ENCODE peak calls at places on chromosomes 2 and 18, in seven cellular contexts. L, H, K, W, O, P and J are unnamed samples.

GRCh38 chr2:183995632-183996031 is 602.7 kb upstream of the ZNF804A start:
- DNase-seq in L (no peak), W (no peak), P (no peak), K (no peak), H (no peak), O (no peak), J (no peak)

GRCh38 chr2:120930236-120930635 is 194.6 kb downstream of the GLI2 start:
- DNase-seq in W (no peak), P (no peak), K (no peak), L (no peak), H (no peak), O (no peak), J (no peak)

GRCh38 chr18:48297139-48297538 is 112.0 kb downstream of the ZBTB7C start:
- DNase-seq in L (no peak), O (no peak), W (no peak), H (peak), P (no peak), K (no peak), J (no peak)

GRCh38 chr18:12062974-12063373 is 30.7 kb upstream of the ANKRD62 start:
- DNase-seq in L (no peak), O (no peak), K (no peak), W (no peak), P (no peak), H (no peak), J (no peak)

GRCh38 chr2:47221039-47221438 is 65.9 kb upstream of the STPG4 start:
- DNase-seq in H (no peak), O (no peak), P (no peak), K (no peak), L (no peak), W (no peak), J (no peak)

GRCh38 chr2:74708883-74709282 is 54.8 kb downstream of the SEMA4F start:
- DNase-seq in H (no peak), K (no peak), L (no peak), O (no peak), P (no peak), W (no peak), J (no peak)

GRCh38 chr2:38146917-38147307 is 71.0 kb upstream of the CYP1B1 start:
- DNase-seq in O (peak), P (peak), H (no peak), L (peak), K (peak), W (no peak), J (no peak)

GRCh38 chr18:77136871-77137665 is 4.5 kb upstream of the MBP start:
- DNase-seq in P (no peak), H (no peak), O (no peak), K (no peak), L (no peak), W (no peak), J (no peak)

GRCh38 chr18:31058897-31059296 is 16.4 kb upstream of the DSC3 start:
- DNase-seq in O (no peak), K (no peak), W (no peak), H (no peak), L (no peak), P (no peak), J (no peak)

GRCh38 chr18:4181882-4182568 is 273.1 kb downstream of the DLGAP1 start:
- DNase-seq in K (no peak), O (no peak), P (no peak), L (no peak), H (no peak), W (no peak), J (no peak)

GRCh38 chr18:48690494-48690893 is 151.7 kb downstream of the CTIF start:
- DNase-seq in H (no peak), L (peak), O (no peak), W (no peak), P (no peak), K (no peak), J (no peak)

GRCh38 chr2:11236335-11236734 is 81.1 kb downstream of the SLC66A3 start:
- DNase-seq in K (no peak), H (no peak), P (no peak), O (no peak), L (no peak), W (no peak), J (no peak)

GRCh38 chr2:6639870-6640639 is 225.7 kb downstream of the CMPK2 start:
- DNase-seq in L (no peak), H (no peak), O (no peak), K (no peak), W (no peak), P (no peak), J (no peak)

GRCh38 chr2:42812899-42813479 is 20.6 kb upstream of the HAAO start:
- DNase-seq in O (no peak), P (no peak), K (no peak), W (no peak), H (no peak), L (no peak), J (no peak)

GRCh38 chr2:223721746-223722145 is 115.6 kb downstream of the AP1S3 start:
- DNase-seq in L (no peak), O (no peak), P (no peak), W (no peak), K (no peak), H (no peak), J (no peak)

GRCh38 chr18:33051397-33051796 is 278.6 kb upstream of the KLHL14 start:
- DNase-seq in K (no peak), W (no peak), H (no peak), O (no peak), L (no peak), P (no peak), J (no peak)

GRCh38 chr18:22723221-22723620 is 209.9 kb upstream of the RBBP8 start:
- DNase-seq in P (no peak), L (no peak), W (no peak), H (no peak), K (no peak), O (no peak), J (no peak)

GRCh38 chr2:217521820-217522219 is 481.0 kb downstream of the TNS1 start:
- DNase-seq in W (no peak), P (no peak), H (no peak), O (no peak), K (no peak), L (no peak), J (no peak)

GRCh38 chr2:219297766-219298456 is 11.3 kb downstream of the PTPRN start:
- DNase-seq in P (no peak), L (no peak), H (no peak), O (peak), K (no peak), W (no peak), J (peak)

GRCh38 chr2:108263425-108263824 is 23.7 kb downstream of the SULT1C3 start:
- DNase-seq in P (no peak), H (no peak), L (no peak), O (no peak), K (no peak), W (no peak), J (no peak)

GRCh38 chr18:10752407-10752806 is 226.6 kb downstream of the NAPG start:
- DNase-seq in O (no peak), P (no peak), W (no peak), K (no peak), L (no peak), H (no peak), J (no peak)

GRCh38 chr18:42442661-42443060 is 487.6 kb downstream of the PIK3C3 start:
- DNase-seq in H (no peak), K (no peak), W (no peak), L (no peak), O (no peak), P (no peak), J (no peak)

GRCh38 chr2:134679740-134680139 is 39.1 kb downstream of the TMEM163 start:
- DNase-seq in P (no peak), O (no peak), H (no peak), K (no peak), L (no peak), W (no peak), J (no peak)

GRCh38 chr2:64408031-64408430 is 45.9 kb upstream of the LGALSL start:
- DNase-seq in K (no peak), O (no peak), P (no peak), L (no peak), H (no peak), W (no peak), J (no peak)